ENCODE peak calls at places on chromosome 10, in five cellular contexts. Y is H1, S is SK-N-SH, Q is K562, D is GM12878. Z is an unnamed sample.

GRCh38 chr10:6280291-6280690 is 77.6 kb downstream of the PFKFB3 start:
- DNase-seq in Y (no peak), S (no peak), Q (no peak), D (no peak), Z (no peak)

GRCh38 chr10:58266003-58266825 is 1.5 kb downstream of the IPMK start:
- DNase-seq in Y (no peak), S (peak), Q (peak), D (no peak), Z (peak)

GRCh38 chr10:30398193-30398592 is 35.8 kb upstream of the MAP3K8 start:
- DNase-seq in Y (no peak), S (no peak), Q (no peak), D (no peak), Z (no peak)

GRCh38 chr10:61629594-61629993 is 33.1 kb upstream of the CABCOCO1 start:
- DNase-seq in Y (no peak), S (no peak), Q (no peak), D (no peak), Z (no peak)

GRCh38 chr10:69360485-69361302 is 56.0 kb downstream of the TACR2 start:
- DNase-seq in Y (no peak), S (no peak), Q (no peak), D (no peak), Z (no peak)

GRCh38 chr10:95430231-95430951 is 130.8 kb downstream of the SORBS1 start:
- DNase-seq in Y (no peak), S (peak), Q (peak), D (peak), Z (peak)

GRCh38 chr10:124152781-124153600 is 59.6 kb upstream of the CHST15 start:
- DNase-seq in Y (peak), S (peak), Q (no peak), D (peak), Z (peak)

GRCh38 chr10:60663850-60664249 is 114.4 kb upstream of the CDK1 start:
- DNase-seq in Y (no peak), S (no peak), Q (no peak), D (no peak), Z (no peak)

GRCh38 chr10:75662715-75663114 is 231.3 kb downstream of the LRMDA start:
- DNase-seq in Y (no peak), S (no peak), Q (no peak), D (no peak), Z (no peak)

GRCh38 chr10:80204801-80205477 is 398 bp downstream of the ANXA11 start:
- DNase-seq in Y (no peak), S (peak), Q (peak), D (no peak), Z (no peak)

GRCh38 chr10:101014230-101014884 is 14.7 kb downstream of the LZTS2 start:
- DNase-seq in Y (no peak), S (peak), Q (peak), D (no peak), Z (no peak)

GRCh38 chr10:7092603-7093002 is 318.2 kb downstream of the SFMBT2 start:
- DNase-seq in Y (no peak), S (no peak), Q (no peak), D (no peak), Z (no peak)

GRCh38 chr10:50361946-50362345 is 110.6 kb upstream of the ASAH2 start:
- DNase-seq in Y (no peak), S (no peak), Q (no peak), D (no peak), Z (no peak)

GRCh38 chr10:98339790-98340189 is 71.8 kb upstream of the LOXL4 start:
- DNase-seq in Y (no peak), S (no peak), Q (no peak), D (peak), Z (no peak)

GRCh38 chr10:30676319-30676718 is 46.8 kb upstream of the LYZL2 start:
- DNase-seq in Y (no peak), S (no peak), Q (no peak), D (no peak), Z (no peak)

GRCh38 chr10:89085153-89085552 is 94.6 kb downstream of the FAS start:
- DNase-seq in Y (no peak), S (no peak), Q (no peak), D (no peak), Z (no peak)

GRCh38 chr10:97508342-97508741 is 9.6 kb downstream of the UBTD1 start:
- DNase-seq in Y (no peak), S (no peak), Q (no peak), D (no peak), Z (no peak)

GRCh38 chr10:14971867-14972448 is 12.8 kb downstream of the MEIG1 start:
- DNase-seq in Y (no peak), S (no peak), Q (no peak), D (no peak), Z (peak)

DNA sequence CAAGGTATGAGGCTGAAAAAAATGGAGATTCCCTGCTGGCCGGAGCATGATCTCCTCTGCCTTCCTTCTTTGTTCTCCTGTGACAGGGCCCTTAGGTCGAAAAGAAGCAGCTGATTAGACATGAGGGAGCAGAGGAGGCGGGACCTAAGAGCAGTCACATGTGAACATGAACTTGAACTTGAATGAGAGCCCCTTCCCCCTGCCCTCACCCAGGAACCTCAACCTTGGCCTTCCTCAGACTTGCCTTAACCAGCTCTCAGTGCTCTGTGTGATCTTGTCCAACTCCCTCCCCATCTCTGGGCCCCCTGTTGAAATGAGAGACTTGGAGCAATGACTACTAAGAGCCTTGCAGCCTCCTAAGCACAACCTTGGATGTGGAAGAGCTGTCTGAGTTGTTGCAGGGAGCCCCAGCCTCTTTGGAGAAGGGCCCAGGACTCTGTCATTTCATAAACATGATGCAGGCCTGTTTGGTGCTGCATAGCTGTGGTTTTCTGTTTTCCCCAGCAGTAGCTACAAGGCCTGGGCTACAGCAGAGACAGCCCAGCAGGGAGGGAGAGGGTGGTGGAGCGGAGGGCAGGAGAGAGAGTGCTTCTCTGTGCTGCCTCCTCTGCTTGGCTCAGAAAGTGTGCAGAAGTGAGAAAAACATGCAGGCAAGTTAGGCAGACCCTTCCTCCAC is 124.0 kb upstream of the ZMIZ1 start:
- DNase-seq in Y (no peak), S (no peak), Q (no peak), D (no peak), Z (no peak)
- TF ChIP-seq CTCF in Y (no peak), S (peak), Q (no peak), D (no peak), Z (no peak)

GRCh38 chr10:3895045-3895609 is 110.1 kb upstream of the KLF6 start:
- DNase-seq in Y (no peak), S (no peak), Q (peak), D (no peak), Z (no peak)

GRCh38 chr10:3901370-3901769 is 116.4 kb upstream of the KLF6 start:
- DNase-seq in Y (no peak), S (no peak), Q (no peak), D (no peak), Z (no peak)

GRCh38 chr10:3897156-3897555 is 112.1 kb upstream of the KLF6 start:
- DNase-seq in Y (no peak), S (no peak), Q (no peak), D (no peak), Z (no peak)

GRCh38 chr10:3902054-3902808 is 117.2 kb upstream of the KLF6 start:
- DNase-seq in Y (no peak), S (no peak), Q (no peak), D (peak), Z (no peak)

GRCh38 chr10:3898821-3899220 is 113.8 kb upstream of the KLF6 start:
- DNase-seq in Y (no peak), S (no peak), Q (no peak), D (no peak), Z (no peak)
- TF ChIP-seq GABPA in Y (no peak), S (no peak), Q (no peak), D (no peak), Z (no peak)

DNA sequence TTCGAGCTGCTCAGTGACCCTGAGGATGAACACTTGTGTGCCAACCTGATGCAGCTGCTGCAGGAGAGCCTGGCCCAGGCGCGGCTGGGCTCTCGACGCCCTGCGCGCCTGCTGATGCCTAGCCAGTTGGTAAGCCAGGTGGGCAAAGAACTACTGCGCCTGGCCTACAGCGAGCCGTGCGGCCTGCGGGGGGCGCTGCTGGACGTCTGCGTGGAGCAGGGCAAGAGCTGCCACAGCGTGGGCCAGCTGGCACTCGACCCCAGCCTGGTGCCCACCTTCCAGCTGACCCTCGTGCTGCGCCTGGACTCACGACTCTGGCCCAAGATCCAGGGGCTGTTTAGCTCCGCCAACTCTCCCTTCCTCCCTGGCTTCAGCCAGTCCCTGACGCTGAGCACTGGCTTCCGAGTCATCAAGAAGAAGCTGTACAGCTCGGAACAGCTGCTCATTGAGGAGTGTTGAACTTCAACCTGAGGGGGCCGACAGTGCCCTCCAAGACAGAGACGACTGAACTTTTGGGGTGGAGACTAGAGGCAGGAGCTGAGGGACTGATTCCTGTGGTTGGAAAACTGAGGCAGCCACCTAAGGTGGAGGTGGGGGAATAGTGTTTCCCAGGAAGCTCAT is 1.1 kb downstream of the DDIT4 start:
- DNase-seq in Y (no peak), S (peak), Q (peak), D (no peak), Z (no peak)
- TF ChIP-seq CTCF in Y (peak), S (peak), Q (peak), D (peak), Z (peak)

GRCh38 chr10:70543911-70544310 is 58.6 kb downstream of the PRF1 start:
- DNase-seq in Y (no peak), S (no peak), Q (no peak), D (no peak), Z (no peak)

GRCh38 chr10:70540789-70541360 is 61.7 kb downstream of the PRF1 start:
- DNase-seq in Y (no peak), S (no peak), Q (no peak), D (no peak), Z (no peak)

GRCh38 chr10:70544431-70545340 is 57.9 kb downstream of the PRF1 start:
- DNase-seq in Y (no peak), S (no peak), Q (no peak), D (no peak), Z (no peak)

GRCh38 chr10:70541738-70542564 is 60.6 kb downstream of the PRF1 start:
- DNase-seq in Y (no peak), S (no peak), Q (no peak), D (no peak), Z (peak)

GRCh38 chr10:70542565-70542938 is 60.0 kb downstream of the PRF1 start:
- DNase-seq in Y (no peak), S (no peak), Q (no peak), D (no peak), Z (no peak)
- TF ChIP-seq GABPA in Y (no peak), S (no peak), Q (no peak), D (no peak), Z (no peak)

GRCh38 chr10:99484626-99485581 is 47.8 kb upstream of the NKX2-3 start:
- DNase-seq in Y (no peak), S (no peak), Q (peak), D (no peak), Z (no peak)
- TF ChIP-seq CTCF in Y (peak), S (no peak), Q (peak), D (no peak), Z (no peak)